ENCODE peak calls at places on chromosomes 13 and 19, in ten cellular contexts. I is stimulated activated CD4-positive, alpha-beta T cell treated with anti-CD3 and anti-CD28 coated beads, Interleukin-4, amount 100 ng/mL, for 24 hours; U is WTC11; V is iPS-NIHi11; Y is islet precursor cell; S is MG63; B is left cardiac atrium; T is NCI-H446 treated with DMSO at 0.1 percent for 48 hours; J is effector memory CD4-positive, alpha-beta T cell; D is NCI-H1092. C is an unnamed sample.

GRCh38 chr13:81745391-81745790 is 1404.5 kb upstream of the SPRY2 start:
- DNase-seq in I (no peak), U (no peak), V (no peak), Y (no peak), S (no peak), B (no peak), T (no peak), J (no peak), D (peak), C (no peak)

GRCh38 chr13:36344886-36345437 is 1.2 kb downstream of the SPART start:
- DNase-seq in I (peak), U (no peak), V (peak), Y (no peak), S (no peak), B (no peak), T (no peak), J (peak), D (no peak), C (no peak)

GRCh38 chr13:32585625-32586021 is 629 bp upstream of the PDS5B start:
- DNase-seq in I (no peak), U (no peak), V (peak), Y (peak), S (no peak), B (no peak), T (no peak), J (no peak), D (no peak), C (no peak)

GRCh38 chr19:1944088-1944915 is 3.3 kb downstream of the CSNK1G2 start:
- DNase-seq in I (no peak), U (no peak), V (no peak), Y (no peak), S (no peak), B (no peak), T (no peak), J (no peak), D (no peak), C (no peak)

GRCh38 chr13:35953537-35954206 is 177.5 kb downstream of the DCLK1 start:
- DNase-seq in I (no peak), U (peak), V (peak), Y (peak), S (peak), B (peak), T (peak), J (no peak), D (peak), C (peak)

GRCh38 chr19:5578094-5578846 is 10.5 kb upstream of the TINCR start:
- DNase-seq in I (peak), U (peak), V (peak), Y (peak), S (peak), B (peak), T (no peak), J (peak), D (peak), C (peak)

GRCh38 chr19:53818756-53819155 is 5.4 kb downstream of the NLRP12 start:
- DNase-seq in I (no peak), U (no peak), V (no peak), Y (no peak), S (no peak), B (no peak), T (no peak), J (no peak), D (no peak), C (no peak)

GRCh38 chr19:12801466-12802266 is at the start of the genes PRDX2 and THSD8:
- DNase-seq in I (peak), U (peak), V (peak), Y (peak), S (peak), B (peak), T (peak), J (peak), D (peak), C (peak)

GRCh38 chr13:78325585-78325984 is 277.8 kb downstream of the POU4F1 start:
- DNase-seq in I (no peak), U (no peak), V (no peak), Y (no peak), S (no peak), B (no peak), T (no peak), J (no peak), D (no peak), C (no peak)

C was measured in left ventricle myocardium inferior.